ENCODE peak calls at places on chromosomes 6 and 20, in nine cellular contexts. One of them, this sample, is unnamed.

GRCh38 chr6:109036588-109037320 is 57.9 kb downstream of the SESN1 start:
- DNase-seq in prostate gland: no peak
- DNase-seq in T-helper 1 cell: no peak
- DNase-seq in AG04450: no peak
- DNase-seq in A172: no peak
- DNase-seq in amygdala: no peak
- DNase-seq in SW480: no peak
- DNase-seq in hepatocyte: no peak
- DNase-seq in GM23338: no peak
- DNase-seq in this sample: no peak

GRCh38 chr20:13216533-13216932 is 4.5 kb upstream of the ISM1 start:
- DNase-seq in prostate gland: no peak
- DNase-seq in T-helper 1 cell: no peak
- DNase-seq in AG04450: no peak
- DNase-seq in A172: no peak
- DNase-seq in amygdala: no peak
- DNase-seq in SW480: no peak
- DNase-seq in hepatocyte: no peak
- DNase-seq in GM23338: no peak
- DNase-seq in this sample: no peak

GRCh38 chr20:24755411-24755922 is 193.6 kb upstream of the CST7 start:
- DNase-seq in prostate gland: no peak
- DNase-seq in T-helper 1 cell: no peak
- DNase-seq in AG04450: no peak
- DNase-seq in A172: no peak
- DNase-seq in amygdala: no peak
- DNase-seq in SW480: no peak
- DNase-seq in hepatocyte: peak; percentile 44
- DNase-seq in GM23338: no peak
- DNase-seq in this sample: no peak

GRCh38 chr6:39847216-39847615 is 55.0 kb downstream of the DAAM2 start:
- DNase-seq in prostate gland: no peak
- DNase-seq in T-helper 1 cell: no peak
- DNase-seq in AG04450: no peak
- DNase-seq in A172: no peak
- DNase-seq in amygdala: peak; percentile 13
- DNase-seq in SW480: no peak
- DNase-seq in hepatocyte: no peak
- DNase-seq in GM23338: peak; percentile 32
- DNase-seq in this sample: no peak

GRCh38 chr6:20688710-20689500 is 154.6 kb downstream of the CDKAL1 start:
- DNase-seq in prostate gland: no peak
- DNase-seq in T-helper 1 cell: no peak
- DNase-seq in AG04450: no peak
- DNase-seq in A172: peak; percentile 21
- DNase-seq in amygdala: no peak
- DNase-seq in SW480: no peak
- DNase-seq in hepatocyte: no peak
- DNase-seq in GM23338: no peak
- DNase-seq in this sample: no peak

GRCh38 chr6:113856011-113856551 is 1.1 kb upstream of the MARCKS start:
- DNase-seq in prostate gland: peak; percentile 19
- DNase-seq in T-helper 1 cell: no peak
- DNase-seq in AG04450: no peak
- DNase-seq in A172: peak; percentile 23
- DNase-seq in amygdala: no peak
- DNase-seq in SW480: peak; percentile 52
- DNase-seq in hepatocyte: peak; percentile 52
- DNase-seq in GM23338: peak; percentile 44
- DNase-seq in this sample: no peak

GRCh38 chr6:154732824-154733609 is at the start of gene SCAF8:
- DNase-seq in prostate gland: peak; percentile 67
- DNase-seq in T-helper 1 cell: peak; percentile 75
- DNase-seq in AG04450: no peak
- DNase-seq in A172: peak; percentile 46
- DNase-seq in amygdala: peak; percentile 59
- DNase-seq in SW480: peak; percentile 62
- DNase-seq in hepatocyte: peak; percentile 94
- DNase-seq in GM23338: peak; percentile 84
- DNase-seq in this sample: peak; percentile 66

GRCh38 chr6:3731700-3732099 is 19.8 kb downstream of the PXDC1 start:
- DNase-seq in prostate gland: no peak
- DNase-seq in T-helper 1 cell: no peak
- DNase-seq in AG04450: no peak
- DNase-seq in A172: no peak
- DNase-seq in amygdala: no peak
- DNase-seq in SW480: no peak
- DNase-seq in hepatocyte: no peak
- DNase-seq in GM23338: no peak
- DNase-seq in this sample: no peak

GRCh38 chr20:56465997-56466396 is 2.4 kb upstream of the RTF2 start:
- DNase-seq in prostate gland: no peak
- DNase-seq in T-helper 1 cell: no peak
- DNase-seq in AG04450: no peak
- DNase-seq in A172: no peak
- DNase-seq in amygdala: no peak
- DNase-seq in SW480: no peak
- DNase-seq in hepatocyte: no peak
- DNase-seq in GM23338: no peak
- DNase-seq in this sample: no peak

GRCh38 chr20:62703853-62704228 is 4.8 kb upstream of the NTSR1 start:
- DNase-seq in prostate gland: no peak
- DNase-seq in T-helper 1 cell: no peak
- DNase-seq in AG04450: no peak
- DNase-seq in A172: peak; percentile 48
- DNase-seq in amygdala: no peak
- DNase-seq in SW480: peak; percentile 41
- DNase-seq in hepatocyte: no peak
- DNase-seq in GM23338: no peak
- DNase-seq in this sample: peak; percentile 7

GRCh38 chr20:22998476-22998875 is 36.6 kb upstream of the SSTR4 start:
- DNase-seq in prostate gland: no peak
- DNase-seq in T-helper 1 cell: no peak
- DNase-seq in AG04450: no peak
- DNase-seq in A172: no peak
- DNase-seq in amygdala: no peak
- DNase-seq in SW480: no peak
- DNase-seq in hepatocyte: no peak
- DNase-seq in GM23338: no peak
- DNase-seq in this sample: no peak

GRCh38 chr20:35294293-35294685 is 2.1 kb upstream of the FAM83C start:
- DNase-seq in prostate gland: no peak
- DNase-seq in T-helper 1 cell: no peak
- DNase-seq in AG04450: no peak
- DNase-seq in A172: no peak
- DNase-seq in amygdala: no peak
- DNase-seq in SW480: no peak
- DNase-seq in hepatocyte: no peak
- DNase-seq in GM23338: no peak
- DNase-seq in this sample: no peak

GRCh38 chr20:41049451-41049850 is 20.8 kb downstream of the TOP1 start:
- DNase-seq in prostate gland: no peak
- DNase-seq in T-helper 1 cell: no peak
- DNase-seq in AG04450: no peak
- DNase-seq in A172: no peak
- DNase-seq in amygdala: no peak
- DNase-seq in SW480: no peak
- DNase-seq in hepatocyte: no peak
- DNase-seq in GM23338: no peak
- DNase-seq in this sample: no peak

GRCh38 chr20:58452667-58453255 is 62.4 kb downstream of the APCDD1L start:
- DNase-seq in prostate gland: no peak
- DNase-seq in T-helper 1 cell: no peak
- DNase-seq in AG04450: no peak
- DNase-seq in A172: no peak
- DNase-seq in amygdala: no peak
- DNase-seq in SW480: no peak
- DNase-seq in hepatocyte: no peak
- DNase-seq in GM23338: peak; percentile 41
- DNase-seq in this sample: no peak

GRCh38 chr6:99790679-99791078 is 184.0 kb downstream of the PRDM13 start:
- DNase-seq in prostate gland: no peak
- DNase-seq in T-helper 1 cell: no peak
- DNase-seq in AG04450: no peak
- DNase-seq in A172: no peak
- DNase-seq in amygdala: no peak
- DNase-seq in SW480: peak; percentile 16
- DNase-seq in hepatocyte: no peak
- DNase-seq in GM23338: no peak
- DNase-seq in this sample: no peak

This sample was measured in HS-27A.